ENCODE peak calls at places on chromosome 6, in ten cellular contexts. Q, S, M, G, N, U, D, K, W and A are unnamed samples.

GRCh38 chr6:19824058-19824807 is 12.9 kb upstream of the ID4 start:
- DNase-seq in W (no peak), U (no peak), S (no peak), N (no peak), G (no peak), Q (peak; percentile 14), K (no peak), D (no peak), M (no peak), A (no peak)

GRCh38 chr6:102717737-102718427 is 1324.4 kb downstream of the GRIK2 start:
- DNase-seq in W (no peak), G (no peak), Q (no peak), U (no peak), M (no peak), S (no peak), D (no peak), N (no peak), K (no peak), A (no peak)

GRCh38 chr6:15365273-15365687 is 119.4 kb downstream of the JARID2 start:
- DNase-seq in W (peak; percentile 83), G (peak; percentile 16), S (peak; percentile 78), D (no peak), U (peak; percentile 53), M (peak; percentile 32), N (peak; percentile 43), Q (peak; percentile 88), K (no peak), A (no peak)

GRCh38 chr6:43369174-43370002 is at the start of gene ZNF318:
- DNase-seq in U (peak; percentile 69), M (peak; percentile 89), G (peak; percentile 90), Q (peak; percentile 97), N (peak; percentile 97), S (peak; percentile 98), W (peak; percentile 97), K (peak; percentile 85), D (peak; percentile 90), A (peak; percentile 91)

GRCh38 chr6:109118337-109118736 is 23.0 kb downstream of the CEP57L1 start:
- DNase-seq in M (no peak), N (no peak), G (no peak), W (no peak), S (no peak), Q (no peak), K (no peak), U (no peak), D (no peak), A (no peak)

GRCh38 chr6:27023664-27024063 is 223.8 kb upstream of the PRSS16 start:
- DNase-seq in M (no peak), N (no peak), G (no peak), Q (no peak), D (no peak), W (no peak), K (no peak), U (no peak), S (no peak), A (no peak)

GRCh38 chr6:81937296-81937937 is 184.9 kb upstream of the TENT5A start:
- DNase-seq in K (peak; percentile 79), D (no peak), U (no peak), Q (peak; percentile 12), S (no peak), G (no peak), W (no peak), N (no peak), M (no peak), A (no peak)

GRCh38 chr6:121823437-121823851 is 388.0 kb downstream of the GJA1 start:
- DNase-seq in K (peak; percentile 60), U (no peak), G (no peak), Q (peak; percentile 46), M (no peak), W (no peak), D (no peak), N (no peak), S (no peak), A (no peak)

GRCh38 chr6:32288426-32288825 is 64.6 kb upstream of the NOTCH4 start:
- DNase-seq in K (no peak), S (no peak), M (no peak), N (no peak), G (no peak), Q (no peak), D (no peak), U (no peak), W (no peak), A (no peak)

GRCh38 chr6:158047563-158048323 is 66.1 kb downstream of the SYNJ2 start:
- DNase-seq in W (no peak), N (no peak), Q (no peak), M (no peak), K (no peak), S (peak; percentile 26), U (no peak), G (no peak), D (no peak), A (no peak)

GRCh38 chr6:108068618-108069017 is 5.9 kb downstream of the OSTM1 start:
- DNase-seq in W (no peak), Q (no peak), S (no peak), N (no peak), M (no peak), D (no peak), K (no peak), G (no peak), U (no peak), A (no peak)

GRCh38 chr6:106165885-106166485 is 79.8 kb downstream of the PRDM1 start:
- DNase-seq in D (no peak), G (no peak), N (no peak), M (no peak), W (no peak), U (no peak), K (no peak), Q (no peak), S (no peak), A (no peak)

GRCh38 chr6:168333039-168333438 is 13.5 kb upstream of the DACT2 start:
- DNase-seq in N (no peak), Q (no peak), D (no peak), G (no peak), M (no peak), S (no peak), U (no peak), W (no peak), K (no peak), A (no peak)

GRCh38 chr6:33077908-33078307 is 2.1 kb downstream of the HLA-DPB1 start:
- DNase-seq in U (no peak), S (no peak), Q (no peak), G (no peak), D (no peak), M (no peak), K (no peak), W (no peak), N (no peak), A (no peak)

GRCh38 chr6:74534485-74535211 is 671.2 kb downstream of the COL12A1 start:
- DNase-seq in U (no peak), G (no peak), M (no peak), D (no peak), W (no peak), K (no peak), N (no peak), S (no peak), Q (peak; percentile 80), A (no peak)

GRCh38 chr6:143941852-143942627 is 66.0 kb downstream of the PLAGL1 start:
- DNase-seq in N (peak; percentile 83), Q (peak; percentile 51), D (peak; percentile 26), M (peak; percentile 20), K (no peak), U (no peak), W (peak; percentile 56), G (peak; percentile 60), S (peak; percentile 84), A (peak; percentile 27)

GRCh38 chr6:27757307-27757706 is 154.9 kb downstream of the OR2B2 start:
- DNase-seq in N (peak; percentile 52), K (no peak), G (peak; percentile 20), U (no peak), M (peak; percentile 48), Q (no peak), S (peak; percentile 73), W (no peak), D (peak; percentile 35), A (peak; percentile 16)

GRCh38 chr6:112691289-112691688 is 344.2 kb downstream of the RFPL4B start:
- DNase-seq in G (no peak), M (no peak), N (no peak), D (no peak), S (no peak), Q (peak; percentile 94), K (peak; percentile 89), W (no peak), U (no peak), A (no peak)